ENCODE peak calls at places on chromosomes 2 and 18, in six cellular contexts. One of them, this sample, is unnamed.
A peak's percentile ranks its signal among the peaks of the same experiment; 100 is the strongest.

GRCh38 chr2:202377308-202377736 is 1.2 kb downstream of the BMPR2 start:
- DNase-seq in tibial artery: peak; percentile 46
- DNase-seq in A549: no peak
- DNase-seq in lower lobe of right lung: peak; percentile 62
- DNase-seq in fibroblast of lung: peak; percentile 45
- DNase-seq in ovary: peak; percentile 51
- DNase-seq in this sample: peak; percentile 71

GRCh38 chr2:61962095-61962984 is 56.9 kb downstream of the COMMD1 start:
- DNase-seq in fibroblast of lung: peak; percentile 38
- DNase-seq in ovary: no peak
- DNase-seq in tibial artery: no peak
- DNase-seq in lower lobe of right lung: no peak
- DNase-seq in A549: no peak
- DNase-seq in this sample: no peak

GRCh38 chr2:190405069-190405468 is 3.1 kb upstream of the MFSD6 start:
- DNase-seq in fibroblast of lung: no peak
- DNase-seq in tibial artery: no peak
- DNase-seq in lower lobe of right lung: no peak
- DNase-seq in A549: no peak
- DNase-seq in ovary: no peak
- DNase-seq in this sample: no peak

GRCh38 chr18:23964282-23965238 is 50.0 kb upstream of the TTC39C start:
- DNase-seq in fibroblast of lung: no peak
- DNase-seq in tibial artery: no peak
- DNase-seq in ovary: no peak
- DNase-seq in A549: no peak
- DNase-seq in lower lobe of right lung: no peak
- DNase-seq in this sample: no peak

GRCh38 chr2:234495076-234495800 is 1.6 kb downstream of the ARL4C start:
- DNase-seq in tibial artery: no peak
- DNase-seq in ovary: no peak
- DNase-seq in fibroblast of lung: no peak
- DNase-seq in A549: no peak
- DNase-seq in lower lobe of right lung: no peak
- DNase-seq in this sample: peak; percentile 39

GRCh38 chr2:70790079-70790963 is at the start of gene FIGLA:
- DNase-seq in lower lobe of right lung: no peak
- DNase-seq in fibroblast of lung: no peak
- DNase-seq in A549: peak; percentile 21
- DNase-seq in ovary: no peak
- DNase-seq in tibial artery: no peak
- DNase-seq in this sample: no peak

GRCh38 chr2:127048969-127049897 is 57.7 kb downstream of the BIN1 start:
- DNase-seq in lower lobe of right lung: peak; percentile 41
- DNase-seq in ovary: peak; percentile 21
- DNase-seq in A549: no peak
- DNase-seq in tibial artery: no peak
- DNase-seq in fibroblast of lung: no peak
- DNase-seq in this sample: no peak

GRCh38 chr2:230714122-230714453 is 1.4 kb downstream of the CAB39 start:
- DNase-seq in fibroblast of lung: peak; percentile 79
- DNase-seq in A549: peak; percentile 30
- DNase-seq in ovary: no peak
- DNase-seq in lower lobe of right lung: no peak
- DNase-seq in tibial artery: no peak
- DNase-seq in this sample: peak; percentile 29

GRCh38 chr2:166419616-166419934 is 43.8 kb upstream of the SCN9A start:
- DNase-seq in fibroblast of lung: peak; percentile 44
- DNase-seq in tibial artery: no peak
- DNase-seq in ovary: no peak
- DNase-seq in A549: no peak
- DNase-seq in lower lobe of right lung: no peak
- DNase-seq in this sample: peak; percentile 67

GRCh38 chr2:58535182-58535581 is 294.1 kb upstream of the FANCL start:
- DNase-seq in lower lobe of right lung: no peak
- DNase-seq in A549: no peak
- DNase-seq in fibroblast of lung: no peak
- DNase-seq in tibial artery: no peak
- DNase-seq in ovary: no peak
- DNase-seq in this sample: no peak

GRCh38 chr2:82275599-82275998 is 1971.0 kb upstream of the LRRTM1 start:
- DNase-seq in A549: no peak
- DNase-seq in fibroblast of lung: no peak
- DNase-seq in tibial artery: no peak
- DNase-seq in ovary: no peak
- DNase-seq in lower lobe of right lung: no peak
- DNase-seq in this sample: no peak

GRCh38 chr2:182372661-182373060 is 54.2 kb downstream of the PDE1A start:
- DNase-seq in ovary: no peak
- DNase-seq in tibial artery: no peak
- DNase-seq in fibroblast of lung: peak; percentile 93
- DNase-seq in lower lobe of right lung: no peak
- DNase-seq in A549: peak; percentile 55
- DNase-seq in this sample: no peak

GRCh38 chr2:239369631-239370161 is 31.1 kb downstream of the HDAC4 start:
- DNase-seq in A549: no peak
- DNase-seq in lower lobe of right lung: peak; percentile 75
- DNase-seq in ovary: no peak
- DNase-seq in tibial artery: no peak
- DNase-seq in fibroblast of lung: no peak
- DNase-seq in this sample: no peak

DNA sequence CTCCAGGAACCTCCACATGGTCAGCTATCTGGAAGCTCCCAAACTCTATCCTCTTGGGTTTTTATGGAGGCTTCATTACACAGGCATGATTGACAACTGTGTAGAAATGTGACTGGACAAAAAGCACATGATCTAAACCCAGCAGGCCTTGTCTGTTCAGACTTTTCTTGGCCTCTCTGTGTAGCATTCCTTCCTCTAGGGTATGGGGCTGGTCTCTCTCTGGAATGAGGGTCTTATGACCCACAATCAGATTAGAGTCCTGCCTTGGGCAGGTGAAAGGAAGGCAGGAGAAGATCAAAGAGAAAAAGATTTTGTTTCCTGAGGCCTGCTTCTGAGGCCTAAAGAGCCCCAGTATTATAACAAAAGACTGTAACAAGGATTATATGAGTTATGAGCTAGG is 162.7 kb downstream of the SP3 start:
- DNase-seq in lower lobe of right lung: no peak
- DNase-seq in tibial artery: no peak
- DNase-seq in ovary: no peak
- DNase-seq in A549: no peak
- DNase-seq in fibroblast of lung: no peak
- DNase-seq in this sample: no peak
- TF ChIP-seq CTCF in lower lobe of right lung: no peak
- TF ChIP-seq CTCF in tibial artery: no peak
- TF ChIP-seq CTCF in ovary: no peak
- TF ChIP-seq CTCF in A549: no peak
- TF ChIP-seq CTCF in fibroblast of lung: no peak
- TF ChIP-seq CTCF in this sample: no peak

DNA sequence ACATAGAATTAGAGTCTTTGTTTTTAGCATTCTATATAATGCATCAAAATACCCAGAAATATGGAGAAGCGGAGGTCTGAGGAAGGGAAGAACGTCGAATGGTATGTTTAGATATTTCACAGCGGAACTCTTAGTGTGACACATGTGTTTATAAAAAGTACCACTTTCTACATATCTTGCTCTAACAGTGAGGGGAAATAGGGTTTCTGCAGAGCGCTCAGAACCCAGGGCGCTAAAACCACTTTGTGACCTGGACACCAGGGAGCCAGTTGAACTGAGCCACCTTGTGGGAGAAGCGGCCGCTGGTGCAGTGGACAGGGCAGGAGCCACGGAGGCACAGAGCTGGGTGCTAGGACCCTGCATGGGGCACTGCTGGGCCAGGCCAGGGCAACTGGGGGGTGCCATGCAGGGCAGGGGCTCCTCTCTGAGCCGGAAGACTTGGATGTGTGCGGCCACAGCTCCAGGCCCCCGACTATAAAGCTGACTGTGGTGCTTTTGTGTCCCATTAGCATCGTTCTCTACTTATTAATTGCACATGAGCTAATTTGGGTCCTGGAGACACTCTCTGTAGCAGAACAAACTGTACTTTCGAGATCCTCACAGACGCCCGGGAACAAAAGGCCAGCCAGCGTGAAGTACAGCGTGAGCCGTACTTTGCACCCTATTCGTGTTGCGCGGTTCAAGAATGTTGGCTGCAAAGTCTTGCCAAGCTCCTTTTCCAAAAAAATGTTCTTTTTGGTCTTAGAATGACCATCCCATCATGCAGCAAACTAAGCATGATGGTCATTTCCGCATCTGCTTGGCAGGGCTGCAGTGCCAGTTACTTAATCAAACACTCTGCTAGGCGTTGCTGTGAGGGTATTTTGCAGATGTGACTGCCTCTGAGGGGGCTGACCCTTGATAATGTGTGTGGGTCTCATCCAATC is 151.9 kb upstream of the ALKAL2 start:
- DNase-seq in fibroblast of lung: no peak
- DNase-seq in lower lobe of right lung: no peak
- DNase-seq in A549: no peak
- DNase-seq in tibial artery: peak; percentile 77
- DNase-seq in ovary: no peak
- DNase-seq in this sample: no peak
- H3K9me3 ChIP-seq in fibroblast of lung: no peaks in the 10 kb centered on the region
- H3K9me3 ChIP-seq in lower lobe of right lung: no peaks in the 10 kb centered on the region
- H3K9me3 ChIP-seq in A549: peaks cover 5% of the 10 kb centered on the region
- H3K9me3 ChIP-seq in tibial artery: no peaks in the 10 kb centered on the region
- H3K9me3 ChIP-seq in ovary: no peaks in the 10 kb centered on the region
- H3K9me3 ChIP-seq in this sample: no peaks in the 10 kb centered on the region

GRCh38 chr18:74459877-74460276 is 2.8 kb upstream of the DIPK1C start:
- DNase-seq in tibial artery: no peak
- DNase-seq in lower lobe of right lung: no peak
- DNase-seq in ovary: no peak
- DNase-seq in A549: peak; percentile 32
- DNase-seq in fibroblast of lung: no peak
- DNase-seq in this sample: no peak
- TF ChIP-seq CTCF in tibial artery: no peak
- TF ChIP-seq CTCF in lower lobe of right lung: no peak
- TF ChIP-seq CTCF in ovary: no peak
- TF ChIP-seq CTCF in A549: no peak
- TF ChIP-seq CTCF in fibroblast of lung: peak; percentile 16
- TF ChIP-seq CTCF in this sample: peak; percentile 32

GRCh38 chr2:170144758-170145157 is 33.2 kb upstream of the MYO3B start:
- DNase-seq in fibroblast of lung: no peak
- DNase-seq in A549: no peak
- DNase-seq in ovary: no peak
- DNase-seq in tibial artery: no peak
- DNase-seq in lower lobe of right lung: no peak
- DNase-seq in this sample: no peak

GRCh38 chr2:170146784-170147183 is 31.2 kb upstream of the MYO3B start:
- DNase-seq in ovary: no peak
- DNase-seq in lower lobe of right lung: no peak
- DNase-seq in A549: no peak
- DNase-seq in tibial artery: no peak
- DNase-seq in fibroblast of lung: no peak
- DNase-seq in this sample: no peak

GRCh38 chr2:170145675-170146432 is 32.1 kb upstream of the MYO3B start:
- DNase-seq in A549: no peak
- DNase-seq in lower lobe of right lung: no peak
- DNase-seq in tibial artery: no peak
- DNase-seq in fibroblast of lung: no peak
- DNase-seq in ovary: no peak
- DNase-seq in this sample: peak; percentile 21

GRCh38 chr2:170143045-170143717 is 34.8 kb upstream of the MYO3B start:
- DNase-seq in ovary: no peak
- DNase-seq in A549: no peak
- DNase-seq in lower lobe of right lung: no peak
- DNase-seq in fibroblast of lung: peak; percentile 23
- DNase-seq in tibial artery: no peak
- DNase-seq in this sample: peak; percentile 76

DNA sequence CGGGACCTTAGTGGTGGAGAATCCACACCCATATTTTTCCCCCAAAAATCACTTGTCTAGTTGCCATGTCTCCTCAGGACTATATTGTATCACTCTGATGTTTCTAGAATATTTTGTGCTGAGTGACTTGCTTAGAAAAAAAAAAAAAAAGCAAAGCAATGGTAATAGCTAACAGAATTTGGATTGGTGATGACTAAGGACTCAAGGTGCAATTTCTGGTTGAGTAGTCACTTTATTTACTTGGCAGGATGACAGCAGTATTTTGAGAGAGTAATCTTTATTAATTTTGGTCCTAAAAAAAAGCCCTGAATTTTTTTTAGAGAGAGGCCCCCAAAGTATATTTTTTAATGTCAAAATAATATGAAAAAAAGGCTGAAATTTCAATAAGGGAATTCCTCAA is 32.8 kb upstream of the MYO3B start:
- DNase-seq in tibial artery: no peak
- DNase-seq in fibroblast of lung: no peak
- DNase-seq in lower lobe of right lung: no peak
- DNase-seq in ovary: no peak
- DNase-seq in A549: no peak
- DNase-seq in this sample: no peak
- H3K9me3 ChIP-seq in tibial artery: no peaks in the 10 kb centered on the region
- H3K9me3 ChIP-seq in fibroblast of lung: no peaks in the 10 kb centered on the region
- H3K9me3 ChIP-seq in lower lobe of right lung: no peaks in the 10 kb centered on the region
- H3K9me3 ChIP-seq in ovary: no peaks in the 10 kb centered on the region
- H3K9me3 ChIP-seq in A549: no peaks in the 10 kb centered on the region
- H3K9me3 ChIP-seq in this sample: no peaks in the 10 kb centered on the region

DNA sequence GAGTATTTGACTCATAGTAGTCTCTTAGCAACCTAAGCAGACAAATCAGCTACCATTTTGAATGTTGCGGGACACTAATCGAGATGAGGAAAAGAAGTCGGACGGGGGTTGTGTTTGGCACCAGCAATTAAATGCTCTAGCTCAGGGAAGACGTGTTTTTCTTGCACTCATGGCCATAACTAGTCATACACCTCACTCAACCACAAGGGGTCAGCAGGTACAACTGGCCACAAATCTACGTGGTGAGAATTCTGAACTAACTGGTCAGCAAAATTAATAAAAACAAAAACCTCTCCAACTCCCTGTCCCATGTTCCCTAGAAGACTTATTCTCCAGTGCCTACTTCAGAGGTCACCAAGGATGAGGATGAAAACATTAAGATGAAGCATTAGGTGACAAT is 1467.8 kb downstream of the DPP10 start:
- DNase-seq in lower lobe of right lung: no peak
- DNase-seq in tibial artery: no peak
- DNase-seq in fibroblast of lung: no peak
- DNase-seq in A549: no peak
- DNase-seq in ovary: no peak
- DNase-seq in this sample: peak; percentile 42
- TF ChIP-seq CTCF in lower lobe of right lung: no peak
- TF ChIP-seq CTCF in tibial artery: no peak
- TF ChIP-seq CTCF in fibroblast of lung: no peak
- TF ChIP-seq CTCF in A549: no peak
- TF ChIP-seq CTCF in ovary: no peak
- TF ChIP-seq CTCF in this sample: no peak

GRCh38 chr18:35282353-35282752 is 7.7 kb downstream of the ZSCAN30 start:
- DNase-seq in A549: no peak
- DNase-seq in lower lobe of right lung: no peak
- DNase-seq in ovary: no peak
- DNase-seq in tibial artery: no peak
- DNase-seq in fibroblast of lung: peak; percentile 88
- DNase-seq in this sample: no peak
- H3K9me3 ChIP-seq in A549: peaks cover 30% of the 10 kb centered on the region
- H3K9me3 ChIP-seq in lower lobe of right lung: peaks cover 7% of the 10 kb centered on the region
- H3K9me3 ChIP-seq in ovary: no peaks in the 10 kb centered on the region
- H3K9me3 ChIP-seq in tibial artery: peaks cover 4% of the 10 kb centered on the region
- H3K9me3 ChIP-seq in fibroblast of lung: no peaks in the 10 kb centered on the region
- H3K9me3 ChIP-seq in this sample: no peaks in the 10 kb centered on the region